ENCODE peak calls at places on chromosomes 3 and 15, in four cellular contexts. I is astrocyte of the spinal cord, L is AG10803, G is brain microvascular endothelial cell. Z is an unnamed sample.

GRCh38 chr15:68574051-68574450 is 4.7 kb upstream of the CORO2B start:
- DNase-seq in I (no peak), L (no peak), G (no peak), Z (no peak)

GRCh38 chr15:48928877-48929538 is 34.7 kb downstream of the SHC4 start:
- DNase-seq in L (no peak), I (peak; percentile 27), G (peak; percentile 29), Z (no peak)

GRCh38 chr3:117398166-117398954 is 688.8 kb downstream of the TUSC7 start:
- DNase-seq in L (no peak), G (no peak), I (no peak), Z (no peak)

GRCh38 chr3:13708301-13708700 is 159.4 kb downstream of the FBLN2 start:
- DNase-seq in I (no peak), G (no peak), L (no peak), Z (no peak)

GRCh38 chr3:186683996-186684395 is 18.2 kb downstream of the HRG start:
- DNase-seq in I (no peak), L (no peak), G (no peak), Z (peak; percentile 2)

GRCh38 chr3:181808053-181808452 is 96.3 kb downstream of the SOX2 start:
- DNase-seq in L (no peak), I (no peak), G (no peak), Z (no peak)

GRCh38 chr3:52068730-52069129 is 12.4 kb upstream of the DUSP7 start:
- DNase-seq in L (no peak), I (no peak), G (no peak), Z (no peak)

GRCh38 chr15:71447328-71448250 is 332.3 kb downstream of the THSD4 start:
- DNase-seq in L (peak; percentile 18), G (peak; percentile 40), I (peak; percentile 42), Z (no peak)

GRCh38 chr3:5136619-5137429 is 14.7 kb downstream of the ARL8B start:
- DNase-seq in I (peak; percentile 36), G (no peak), L (no peak), Z (peak; percentile 35)

GRCh38 chr3:50623840-50624474 is 7.0 kb downstream of the MAPKAPK3 start:
- DNase-seq in L (peak; percentile 12), G (no peak), I (no peak), Z (no peak)

GRCh38 chr3:97817965-97818364 is 3.8 kb upstream of the CRYBG3 start:
- DNase-seq in I (no peak), L (no peak), G (no peak), Z (no peak)

GRCh38 chr3:72145506-72146380 is 360.8 kb upstream of the PROK2 start:
- DNase-seq in I (peak; percentile 68), L (peak; percentile 95), G (peak; percentile 74), Z (peak; percentile 87)

GRCh38 chr3:42900731-42901420 is 5.1 kb upstream of the ZNF662 start:
- DNase-seq in G (no peak), L (no peak), I (no peak), Z (no peak)

GRCh38 chr15:84582583-84583157 is 18.1 kb upstream of the ZSCAN2 start:
- DNase-seq in G (no peak), L (peak; percentile 12), I (no peak), Z (no peak)

GRCh38 chr15:79989682-79990081 is 18.7 kb upstream of the BCL2A1 start:
- DNase-seq in G (no peak), I (no peak), L (peak; percentile 49), Z (peak; percentile 21)

GRCh38 chr3:167798443-167798842 is 62.9 kb downstream of the SERPINI1 start:
- DNase-seq in I (no peak), L (no peak), G (no peak), Z (no peak)

GRCh38 chr15:25989327-25989726 is 126.2 kb upstream of the ATP10A start:
- DNase-seq in I (no peak), G (no peak), L (no peak), Z (no peak)

GRCh38 chr15:91982401-91982800 is 128.9 kb downstream of the SLCO3A1 start:
- DNase-seq in L (peak; percentile 11), I (no peak), G (no peak), Z (peak; percentile 24)

GRCh38 chr3:138348950-138349739 is 766 bp downstream of the MRAS start:
- DNase-seq in L (peak; percentile 37), I (peak; percentile 11), G (no peak), Z (peak; percentile 38)

GRCh38 chr15:100703032-100703578 is 100.7 kb downstream of the ASB7 start:
- DNase-seq in G (peak; percentile 90), L (peak; percentile 85), I (peak; percentile 91), Z (peak; percentile 67)

GRCh38 chr3:124597979-124598378 is 132.3 kb upstream of the UMPS start:
- DNase-seq in L (no peak), G (no peak), I (no peak), Z (no peak)

GRCh38 chr3:52053307-52054304 is 2.8 kb downstream of the DUSP7 start:
- DNase-seq in L (no peak), I (no peak), G (no peak), Z (peak; percentile 39)

GRCh38 chr3:124986153-124987143 is 51.9 kb upstream of the MUC13 start:
- DNase-seq in I (peak; percentile 90), L (peak; percentile 86), G (peak; percentile 85), Z (peak; percentile 94)

GRCh38 chr3:17442332-17443049 is 299.9 kb downstream of the TBC1D5 start:
- DNase-seq in I (peak; percentile 24), G (peak; percentile 61), L (no peak), Z (peak; percentile 11)

GRCh38 chr3:16595778-16596177 is 9.4 kb downstream of the DAZL start:
- DNase-seq in G (no peak), I (peak; percentile 2), L (no peak), Z (no peak)

GRCh38 chr15:23648920-23649515 is 1.4 kb upstream of the MAGEL2 start:
- DNase-seq in G (no peak), I (no peak), L (peak; percentile 4), Z (no peak)

GRCh38 chr3:115100172-115100571 is 46.9 kb downstream of the ZBTB20 start:
- DNase-seq in G (peak; percentile 29), L (peak; percentile 73), I (peak; percentile 74), Z (peak; percentile 78)

GRCh38 chr3:29686889-29687592 is 406.2 kb downstream of the RBMS3 start:
- DNase-seq in G (peak; percentile 65), L (peak; percentile 58), I (peak; percentile 91), Z (peak; percentile 74)

GRCh38 chr3:65439641-65440040 is 599.1 kb downstream of the MAGI1 start:
- DNase-seq in G (peak; percentile 47), L (peak; percentile 63), I (peak; percentile 64), Z (peak; percentile 60)

GRCh38 chr3:105145516-105145915 is 221.2 kb upstream of the ALCAM start:
- DNase-seq in I (no peak), L (no peak), G (no peak), Z (no peak)

GRCh38 chr3:130933801-130934345 is 40.0 kb downstream of the ATP2C1 start:
- DNase-seq in L (peak; percentile 20), I (peak; percentile 52), G (no peak), Z (peak; percentile 39)

GRCh38 chr3:186669378-186670084 is 3.7 kb downstream of the HRG start:
- DNase-seq in I (no peak), G (no peak), L (no peak), Z (no peak)

GRCh38 chr3:196218155-196218712 is 1.9 kb downstream of the SLC51A start:
- DNase-seq in L (no peak), G (no peak), I (no peak), Z (no peak)
- TF ChIP-seq CTCF in L (no peak), G (no peak), I (no peak), Z (no peak)

GRCh38 chr3:157782236-157782635 is 279.0 kb upstream of the VEPH1 start:
- DNase-seq in L (no peak), G (no peak), I (no peak), Z (peak; percentile 27)

DNA sequence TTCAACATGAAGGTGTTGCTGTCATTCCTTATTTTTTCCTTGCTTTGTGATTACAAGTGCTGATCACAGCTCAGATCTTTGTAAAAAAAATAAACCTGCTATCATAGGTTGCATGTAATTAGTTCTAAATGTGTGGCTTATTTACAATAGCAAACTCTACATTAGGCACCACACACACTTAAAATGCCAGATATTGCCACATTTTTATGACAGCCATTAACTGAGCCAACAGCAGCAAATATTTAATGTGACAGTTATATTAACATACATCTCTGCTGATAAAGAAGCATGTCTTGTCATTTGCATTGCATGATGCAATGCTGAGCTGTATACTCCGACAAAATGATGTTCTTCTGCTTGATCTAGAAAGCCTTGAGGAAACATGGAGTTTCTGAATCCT is 273.6 kb upstream of the VEPH1 start:
- DNase-seq in G (no peak), L (no peak), I (no peak), Z (no peak)
- H3K4me3 ChIP-seq in G (no peak overlapping the region), L (no peak overlapping the region), I (no peak overlapping the region), Z (no peak overlapping the region)

GRCh38 chr15:46879067-46879770 is 838.1 kb upstream of the SEMA6D start:
- DNase-seq in G (no peak), L (no peak), I (no peak), Z (no peak)
- TF ChIP-seq CTCF in G (no peak), L (no peak), I (no peak), Z (no peak)

GRCh38 chr3:128484404-128485282 is 8.4 kb downstream of the GATA2 start:
- DNase-seq in I (no peak), L (no peak), G (no peak), Z (no peak)

GRCh38 chr3:128483657-128484403 is 9.2 kb downstream of the GATA2 start:
- DNase-seq in I (no peak), L (no peak), G (no peak), Z (no peak)

GRCh38 chr3:128486692-128487537 is 6.1 kb downstream of the GATA2 start:
- DNase-seq in I (no peak), L (peak; percentile 59), G (no peak), Z (peak; percentile 39)

GRCh38 chr3:128486157-128486691 is 6.8 kb downstream of the GATA2 start:
- DNase-seq in G (no peak), L (no peak), I (no peak), Z (no peak)

GRCh38 chr3:128485283-128486156 is 7.5 kb downstream of the GATA2 start:
- DNase-seq in G (no peak), I (no peak), L (no peak), Z (no peak)
- H3K4me3 ChIP-seq in G (no peak overlapping the region), I (no peak overlapping the region), L (peak overlapping the region; percentile 79), Z (peak overlapping the region; percentile 10)

DNA sequence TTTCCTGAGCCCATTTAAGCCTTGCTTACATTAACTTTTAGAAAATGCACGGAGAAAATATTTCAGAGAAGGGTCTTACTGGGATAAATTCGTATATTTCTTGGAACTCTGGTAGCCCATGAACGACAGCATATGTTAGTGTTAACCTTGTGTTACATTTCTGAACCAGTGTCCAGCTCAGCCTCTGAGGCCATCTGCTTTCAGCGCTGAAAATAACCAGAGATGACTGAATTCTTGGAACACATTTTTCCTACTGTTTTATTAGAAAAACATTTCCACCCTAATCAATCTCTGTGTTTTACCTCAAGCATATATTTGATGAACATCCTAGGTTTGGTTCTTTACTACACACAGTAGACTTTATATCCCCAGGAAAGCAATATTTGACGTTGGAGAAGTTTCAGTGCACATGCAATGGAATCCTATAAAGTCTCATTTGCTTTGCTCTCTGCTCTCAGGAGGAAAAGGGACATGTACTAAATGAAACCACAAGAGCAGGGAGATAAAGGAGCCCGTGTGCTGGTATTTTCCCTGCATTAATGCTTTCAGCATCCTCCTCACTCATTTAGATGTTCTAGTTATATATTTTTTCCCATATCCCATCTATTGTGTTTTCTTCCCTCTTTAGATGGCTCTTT is 151.8 kb upstream of the KCNMB2 start:
- DNase-seq in G (peak; percentile 22), L (peak; percentile 31), I (peak; percentile 36), Z (peak; percentile 49)
- TF ChIP-seq CTCF in G (no peak), L (peak; percentile 12), I (no peak), Z (no peak)

Z was measured in fibroblast of the aortic adventitia.